ENCODE peak calls at places on chromosomes 13 and 19, in seven cellular contexts. One of them, this sample, is unnamed.

GRCh38 chr13:45198924-45199323 is 1.9 kb downstream of the KCTD4 start:
- ATAC-seq in effector memory CD8-positive, alpha-beta T cell: no peak
- ATAC-seq in stimulated activated effector memory CD8-positive, alpha-beta T cell treated with anti-CD3 and anti-CD28 coated beads, Interleukin-12 subunit alpha, Interleukin-12 subunit beta, amount 100 ng/mL, for 72 hours: no peak
- ATAC-seq in activated CD8-positive, alpha-beta memory T cell treated with anti-CD3 and anti-CD28 coated beads, Interleukin-2, amount 10 ng/mL, durations not matched to agents 7 days and 5 days: no peak
- ATAC-seq in sciatic nerve: peak; percentile 49
- ATAC-seq in esophagus mucosa: no peak
- ATAC-seq in right cardiac atrium: no peak
- ATAC-seq in this sample: no peak

GRCh38 chr13:20908714-20909497 is 6.4 kb upstream of the XPO4 start:
- ATAC-seq in right cardiac atrium: no peak
- ATAC-seq in stimulated activated effector memory CD8-positive, alpha-beta T cell treated with anti-CD3 and anti-CD28 coated beads, Interleukin-12 subunit alpha, Interleukin-12 subunit beta, amount 100 ng/mL, for 72 hours: no peak
- ATAC-seq in sciatic nerve: no peak
- ATAC-seq in activated CD8-positive, alpha-beta memory T cell treated with anti-CD3 and anti-CD28 coated beads, Interleukin-2, amount 10 ng/mL, durations not matched to agents 7 days and 5 days: no peak
- ATAC-seq in esophagus mucosa: no peak
- ATAC-seq in effector memory CD8-positive, alpha-beta T cell: no peak
- ATAC-seq in this sample: no peak

GRCh38 chr13:67416047-67416925 is 186.2 kb upstream of the PCDH9 start:
- ATAC-seq in stimulated activated effector memory CD8-positive, alpha-beta T cell treated with anti-CD3 and anti-CD28 coated beads, Interleukin-12 subunit alpha, Interleukin-12 subunit beta, amount 100 ng/mL, for 72 hours: no peak
- ATAC-seq in esophagus mucosa: peak; percentile 32
- ATAC-seq in sciatic nerve: peak; percentile 50
- ATAC-seq in effector memory CD8-positive, alpha-beta T cell: no peak
- ATAC-seq in right cardiac atrium: peak; percentile 74
- ATAC-seq in activated CD8-positive, alpha-beta memory T cell treated with anti-CD3 and anti-CD28 coated beads, Interleukin-2, amount 10 ng/mL, durations not matched to agents 7 days and 5 days: no peak
- ATAC-seq in this sample: no peak

GRCh38 chr13:21529102-21529893 is 70.2 kb upstream of the ZDHHC20 start:
- ATAC-seq in right cardiac atrium: peak; percentile 11
- ATAC-seq in activated CD8-positive, alpha-beta memory T cell treated with anti-CD3 and anti-CD28 coated beads, Interleukin-2, amount 10 ng/mL, durations not matched to agents 7 days and 5 days: peak; percentile 45
- ATAC-seq in effector memory CD8-positive, alpha-beta T cell: no peak
- ATAC-seq in stimulated activated effector memory CD8-positive, alpha-beta T cell treated with anti-CD3 and anti-CD28 coated beads, Interleukin-12 subunit alpha, Interleukin-12 subunit beta, amount 100 ng/mL, for 72 hours: peak; percentile 67
- ATAC-seq in esophagus mucosa: no peak
- ATAC-seq in sciatic nerve: no peak
- ATAC-seq in this sample: peak; percentile 80

GRCh38 chr13:49140910-49141611 is 79.1 kb upstream of the MLNR start:
- ATAC-seq in right cardiac atrium: no peak
- ATAC-seq in activated CD8-positive, alpha-beta memory T cell treated with anti-CD3 and anti-CD28 coated beads, Interleukin-2, amount 10 ng/mL, durations not matched to agents 7 days and 5 days: peak; percentile 27
- ATAC-seq in effector memory CD8-positive, alpha-beta T cell: no peak
- ATAC-seq in sciatic nerve: no peak
- ATAC-seq in esophagus mucosa: no peak
- ATAC-seq in stimulated activated effector memory CD8-positive, alpha-beta T cell treated with anti-CD3 and anti-CD28 coated beads, Interleukin-12 subunit alpha, Interleukin-12 subunit beta, amount 100 ng/mL, for 72 hours: peak; percentile 61
- ATAC-seq in this sample: peak; percentile 83

GRCh38 chr19:3463039-3463958 is 17.0 kb downstream of the SMIM24 start:
- ATAC-seq in activated CD8-positive, alpha-beta memory T cell treated with anti-CD3 and anti-CD28 coated beads, Interleukin-2, amount 10 ng/mL, durations not matched to agents 7 days and 5 days: no peak
- ATAC-seq in right cardiac atrium: no peak
- ATAC-seq in esophagus mucosa: no peak
- ATAC-seq in stimulated activated effector memory CD8-positive, alpha-beta T cell treated with anti-CD3 and anti-CD28 coated beads, Interleukin-12 subunit alpha, Interleukin-12 subunit beta, amount 100 ng/mL, for 72 hours: no peak
- ATAC-seq in effector memory CD8-positive, alpha-beta T cell: no peak
- ATAC-seq in sciatic nerve: no peak
- ATAC-seq in this sample: no peak

GRCh38 chr13:21297452-21297851 is 121.0 kb downstream of the MRPL57 start:
- ATAC-seq in effector memory CD8-positive, alpha-beta T cell: no peak
- ATAC-seq in stimulated activated effector memory CD8-positive, alpha-beta T cell treated with anti-CD3 and anti-CD28 coated beads, Interleukin-12 subunit alpha, Interleukin-12 subunit beta, amount 100 ng/mL, for 72 hours: no peak
- ATAC-seq in sciatic nerve: peak; percentile 3
- ATAC-seq in activated CD8-positive, alpha-beta memory T cell treated with anti-CD3 and anti-CD28 coated beads, Interleukin-2, amount 10 ng/mL, durations not matched to agents 7 days and 5 days: no peak
- ATAC-seq in esophagus mucosa: no peak
- ATAC-seq in right cardiac atrium: no peak
- ATAC-seq in this sample: no peak

GRCh38 chr19:45428385-45429231 is 4.9 kb upstream of the ERCC1 start:
- ATAC-seq in effector memory CD8-positive, alpha-beta T cell: peak; percentile 26
- ATAC-seq in right cardiac atrium: peak; percentile 50
- ATAC-seq in activated CD8-positive, alpha-beta memory T cell treated with anti-CD3 and anti-CD28 coated beads, Interleukin-2, amount 10 ng/mL, durations not matched to agents 7 days and 5 days: no peak
- ATAC-seq in stimulated activated effector memory CD8-positive, alpha-beta T cell treated with anti-CD3 and anti-CD28 coated beads, Interleukin-12 subunit alpha, Interleukin-12 subunit beta, amount 100 ng/mL, for 72 hours: peak; percentile 34
- ATAC-seq in sciatic nerve: peak; percentile 16
- ATAC-seq in esophagus mucosa: no peak
- ATAC-seq in this sample: no peak

GRCh38 chr13:97566907-97567306 is 132.9 kb downstream of the RAP2A start:
- ATAC-seq in esophagus mucosa: no peak
- ATAC-seq in sciatic nerve: no peak
- ATAC-seq in activated CD8-positive, alpha-beta memory T cell treated with anti-CD3 and anti-CD28 coated beads, Interleukin-2, amount 10 ng/mL, durations not matched to agents 7 days and 5 days: no peak
- ATAC-seq in right cardiac atrium: no peak
- ATAC-seq in stimulated activated effector memory CD8-positive, alpha-beta T cell treated with anti-CD3 and anti-CD28 coated beads, Interleukin-12 subunit alpha, Interleukin-12 subunit beta, amount 100 ng/mL, for 72 hours: no peak
- ATAC-seq in effector memory CD8-positive, alpha-beta T cell: no peak
- ATAC-seq in this sample: no peak

GRCh38 chr19:18972301-18972831 is 31.3 kb upstream of the HOMER3 start:
- ATAC-seq in sciatic nerve: peak; percentile 39
- ATAC-seq in stimulated activated effector memory CD8-positive, alpha-beta T cell treated with anti-CD3 and anti-CD28 coated beads, Interleukin-12 subunit alpha, Interleukin-12 subunit beta, amount 100 ng/mL, for 72 hours: peak; percentile 43
- ATAC-seq in esophagus mucosa: no peak
- ATAC-seq in activated CD8-positive, alpha-beta memory T cell treated with anti-CD3 and anti-CD28 coated beads, Interleukin-2, amount 10 ng/mL, durations not matched to agents 7 days and 5 days: no peak
- ATAC-seq in right cardiac atrium: peak; percentile 62
- ATAC-seq in effector memory CD8-positive, alpha-beta T cell: no peak
- ATAC-seq in this sample: no peak

GRCh38 chr19:38975861-38976271 is 324 bp upstream of the FBXO17 start:
- ATAC-seq in stimulated activated effector memory CD8-positive, alpha-beta T cell treated with anti-CD3 and anti-CD28 coated beads, Interleukin-12 subunit alpha, Interleukin-12 subunit beta, amount 100 ng/mL, for 72 hours: no peak
- ATAC-seq in right cardiac atrium: peak; percentile 68
- ATAC-seq in activated CD8-positive, alpha-beta memory T cell treated with anti-CD3 and anti-CD28 coated beads, Interleukin-2, amount 10 ng/mL, durations not matched to agents 7 days and 5 days: no peak
- ATAC-seq in sciatic nerve: peak; percentile 65
- ATAC-seq in effector memory CD8-positive, alpha-beta T cell: no peak
- ATAC-seq in esophagus mucosa: peak; percentile 35
- ATAC-seq in this sample: no peak

GRCh38 chr19:3491396-3492119 is 8.3 kb upstream of the SMIM44 start:
- ATAC-seq in right cardiac atrium: peak; percentile 6
- ATAC-seq in sciatic nerve: no peak
- ATAC-seq in esophagus mucosa: peak; percentile 10
- ATAC-seq in effector memory CD8-positive, alpha-beta T cell: no peak
- ATAC-seq in stimulated activated effector memory CD8-positive, alpha-beta T cell treated with anti-CD3 and anti-CD28 coated beads, Interleukin-12 subunit alpha, Interleukin-12 subunit beta, amount 100 ng/mL, for 72 hours: no peak
- ATAC-seq in activated CD8-positive, alpha-beta memory T cell treated with anti-CD3 and anti-CD28 coated beads, Interleukin-2, amount 10 ng/mL, durations not matched to agents 7 days and 5 days: no peak
- ATAC-seq in this sample: no peak

GRCh38 chr13:34201050-34201913 is 383.3 kb downstream of the RFC3 start:
- ATAC-seq in activated CD8-positive, alpha-beta memory T cell treated with anti-CD3 and anti-CD28 coated beads, Interleukin-2, amount 10 ng/mL, durations not matched to agents 7 days and 5 days: no peak
- ATAC-seq in stimulated activated effector memory CD8-positive, alpha-beta T cell treated with anti-CD3 and anti-CD28 coated beads, Interleukin-12 subunit alpha, Interleukin-12 subunit beta, amount 100 ng/mL, for 72 hours: no peak
- ATAC-seq in effector memory CD8-positive, alpha-beta T cell: no peak
- ATAC-seq in sciatic nerve: no peak
- ATAC-seq in right cardiac atrium: peak; percentile 71
- ATAC-seq in esophagus mucosa: no peak
- ATAC-seq in this sample: no peak

GRCh38 chr19:49553451-49554271 is 25.9 kb downstream of the RCN3 start:
- ATAC-seq in activated CD8-positive, alpha-beta memory T cell treated with anti-CD3 and anti-CD28 coated beads, Interleukin-2, amount 10 ng/mL, durations not matched to agents 7 days and 5 days: peak; percentile 64
- ATAC-seq in esophagus mucosa: peak; percentile 94
- ATAC-seq in effector memory CD8-positive, alpha-beta T cell: no peak
- ATAC-seq in right cardiac atrium: no peak
- ATAC-seq in sciatic nerve: no peak
- ATAC-seq in stimulated activated effector memory CD8-positive, alpha-beta T cell treated with anti-CD3 and anti-CD28 coated beads, Interleukin-12 subunit alpha, Interleukin-12 subunit beta, amount 100 ng/mL, for 72 hours: peak; percentile 81
- ATAC-seq in this sample: peak; percentile 89

GRCh38 chr19:39310558-39311311 is 9.9 kb downstream of the LRFN1 start:
- ATAC-seq in activated CD8-positive, alpha-beta memory T cell treated with anti-CD3 and anti-CD28 coated beads, Interleukin-2, amount 10 ng/mL, durations not matched to agents 7 days and 5 days: no peak
- ATAC-seq in right cardiac atrium: no peak
- ATAC-seq in sciatic nerve: no peak
- ATAC-seq in effector memory CD8-positive, alpha-beta T cell: no peak
- ATAC-seq in esophagus mucosa: no peak
- ATAC-seq in stimulated activated effector memory CD8-positive, alpha-beta T cell treated with anti-CD3 and anti-CD28 coated beads, Interleukin-12 subunit alpha, Interleukin-12 subunit beta, amount 100 ng/mL, for 72 hours: no peak
- ATAC-seq in this sample: no peak

GRCh38 chr13:21530656-21531055 is 71.6 kb upstream of the ZDHHC20 start:
- ATAC-seq in effector memory CD8-positive, alpha-beta T cell: no peak
- ATAC-seq in right cardiac atrium: no peak
- ATAC-seq in activated CD8-positive, alpha-beta memory T cell treated with anti-CD3 and anti-CD28 coated beads, Interleukin-2, amount 10 ng/mL, durations not matched to agents 7 days and 5 days: no peak
- ATAC-seq in esophagus mucosa: no peak
- ATAC-seq in sciatic nerve: no peak
- ATAC-seq in stimulated activated effector memory CD8-positive, alpha-beta T cell treated with anti-CD3 and anti-CD28 coated beads, Interleukin-12 subunit alpha, Interleukin-12 subunit beta, amount 100 ng/mL, for 72 hours: no peak
- ATAC-seq in this sample: no peak

GRCh38 chr19:2587001-2587719 is 111.2 kb downstream of the GADD45B start:
- ATAC-seq in activated CD8-positive, alpha-beta memory T cell treated with anti-CD3 and anti-CD28 coated beads, Interleukin-2, amount 10 ng/mL, durations not matched to agents 7 days and 5 days: no peak
- ATAC-seq in effector memory CD8-positive, alpha-beta T cell: no peak
- ATAC-seq in sciatic nerve: no peak
- ATAC-seq in stimulated activated effector memory CD8-positive, alpha-beta T cell treated with anti-CD3 and anti-CD28 coated beads, Interleukin-12 subunit alpha, Interleukin-12 subunit beta, amount 100 ng/mL, for 72 hours: no peak
- ATAC-seq in right cardiac atrium: no peak
- ATAC-seq in esophagus mucosa: no peak
- ATAC-seq in this sample: no peak

GRCh38 chr13:41074523-41074922 is 13.2 kb downstream of the WBP4 start:
- ATAC-seq in stimulated activated effector memory CD8-positive, alpha-beta T cell treated with anti-CD3 and anti-CD28 coated beads, Interleukin-12 subunit alpha, Interleukin-12 subunit beta, amount 100 ng/mL, for 72 hours: no peak
- ATAC-seq in sciatic nerve: no peak
- ATAC-seq in esophagus mucosa: no peak
- ATAC-seq in activated CD8-positive, alpha-beta memory T cell treated with anti-CD3 and anti-CD28 coated beads, Interleukin-2, amount 10 ng/mL, durations not matched to agents 7 days and 5 days: no peak
- ATAC-seq in effector memory CD8-positive, alpha-beta T cell: no peak
- ATAC-seq in right cardiac atrium: no peak
- ATAC-seq in this sample: no peak

GRCh38 chr13:113064534-113065405 is 40.8 kb upstream of the F7 start:
- ATAC-seq in right cardiac atrium: peak; percentile 10
- ATAC-seq in effector memory CD8-positive, alpha-beta T cell: no peak
- ATAC-seq in activated CD8-positive, alpha-beta memory T cell treated with anti-CD3 and anti-CD28 coated beads, Interleukin-2, amount 10 ng/mL, durations not matched to agents 7 days and 5 days: no peak
- ATAC-seq in sciatic nerve: peak; percentile 78
- ATAC-seq in stimulated activated effector memory CD8-positive, alpha-beta T cell treated with anti-CD3 and anti-CD28 coated beads, Interleukin-12 subunit alpha, Interleukin-12 subunit beta, amount 100 ng/mL, for 72 hours: no peak
- ATAC-seq in esophagus mucosa: peak; percentile 69
- ATAC-seq in this sample: no peak

GRCh38 chr13:112966776-112967175 is 2.2 kb upstream of the MCF2L start:
- ATAC-seq in esophagus mucosa: no peak
- ATAC-seq in stimulated activated effector memory CD8-positive, alpha-beta T cell treated with anti-CD3 and anti-CD28 coated beads, Interleukin-12 subunit alpha, Interleukin-12 subunit beta, amount 100 ng/mL, for 72 hours: no peak
- ATAC-seq in activated CD8-positive, alpha-beta memory T cell treated with anti-CD3 and anti-CD28 coated beads, Interleukin-2, amount 10 ng/mL, durations not matched to agents 7 days and 5 days: no peak
- ATAC-seq in sciatic nerve: no peak
- ATAC-seq in right cardiac atrium: no peak
- ATAC-seq in effector memory CD8-positive, alpha-beta T cell: no peak
- ATAC-seq in this sample: no peak

GRCh38 chr13:95382906-95383305 is 81.7 kb upstream of the ABCC4 start:
- ATAC-seq in sciatic nerve: no peak
- ATAC-seq in effector memory CD8-positive, alpha-beta T cell: no peak
- ATAC-seq in esophagus mucosa: no peak
- ATAC-seq in stimulated activated effector memory CD8-positive, alpha-beta T cell treated with anti-CD3 and anti-CD28 coated beads, Interleukin-12 subunit alpha, Interleukin-12 subunit beta, amount 100 ng/mL, for 72 hours: no peak
- ATAC-seq in activated CD8-positive, alpha-beta memory T cell treated with anti-CD3 and anti-CD28 coated beads, Interleukin-2, amount 10 ng/mL, durations not matched to agents 7 days and 5 days: no peak
- ATAC-seq in right cardiac atrium: no peak
- ATAC-seq in this sample: no peak

GRCh38 chr13:51520524-51520923 is 63.7 kb upstream of the WDFY2 start:
- ATAC-seq in stimulated activated effector memory CD8-positive, alpha-beta T cell treated with anti-CD3 and anti-CD28 coated beads, Interleukin-12 subunit alpha, Interleukin-12 subunit beta, amount 100 ng/mL, for 72 hours: no peak
- ATAC-seq in esophagus mucosa: peak; percentile 48
- ATAC-seq in right cardiac atrium: no peak
- ATAC-seq in sciatic nerve: no peak
- ATAC-seq in activated CD8-positive, alpha-beta memory T cell treated with anti-CD3 and anti-CD28 coated beads, Interleukin-2, amount 10 ng/mL, durations not matched to agents 7 days and 5 days: no peak
- ATAC-seq in effector memory CD8-positive, alpha-beta T cell: no peak
- ATAC-seq in this sample: no peak

GRCh38 chr19:56969726-56970125 is 129.2 kb upstream of the PEG3 start:
- ATAC-seq in activated CD8-positive, alpha-beta memory T cell treated with anti-CD3 and anti-CD28 coated beads, Interleukin-2, amount 10 ng/mL, durations not matched to agents 7 days and 5 days: no peak
- ATAC-seq in sciatic nerve: no peak
- ATAC-seq in esophagus mucosa: no peak
- ATAC-seq in stimulated activated effector memory CD8-positive, alpha-beta T cell treated with anti-CD3 and anti-CD28 coated beads, Interleukin-12 subunit alpha, Interleukin-12 subunit beta, amount 100 ng/mL, for 72 hours: no peak
- ATAC-seq in right cardiac atrium: no peak
- ATAC-seq in effector memory CD8-positive, alpha-beta T cell: no peak
- ATAC-seq in this sample: no peak

GRCh38 chr19:1453525-1454371 is 3.8 kb downstream of the APC2 start:
- ATAC-seq in effector memory CD8-positive, alpha-beta T cell: no peak
- ATAC-seq in esophagus mucosa: no peak
- ATAC-seq in activated CD8-positive, alpha-beta memory T cell treated with anti-CD3 and anti-CD28 coated beads, Interleukin-2, amount 10 ng/mL, durations not matched to agents 7 days and 5 days: no peak
- ATAC-seq in sciatic nerve: peak; percentile 77
- ATAC-seq in stimulated activated effector memory CD8-positive, alpha-beta T cell treated with anti-CD3 and anti-CD28 coated beads, Interleukin-12 subunit alpha, Interleukin-12 subunit beta, amount 100 ng/mL, for 72 hours: no peak
- ATAC-seq in right cardiac atrium: peak; percentile 18
- ATAC-seq in this sample: no peak

GRCh38 chr19:43318796-43319314 is 34.6 kb upstream of the CD177 start:
- ATAC-seq in effector memory CD8-positive, alpha-beta T cell: no peak
- ATAC-seq in stimulated activated effector memory CD8-positive, alpha-beta T cell treated with anti-CD3 and anti-CD28 coated beads, Interleukin-12 subunit alpha, Interleukin-12 subunit beta, amount 100 ng/mL, for 72 hours: no peak
- ATAC-seq in esophagus mucosa: no peak
- ATAC-seq in activated CD8-positive, alpha-beta memory T cell treated with anti-CD3 and anti-CD28 coated beads, Interleukin-2, amount 10 ng/mL, durations not matched to agents 7 days and 5 days: no peak
- ATAC-seq in right cardiac atrium: no peak
- ATAC-seq in sciatic nerve: no peak
- ATAC-seq in this sample: no peak

GRCh38 chr13:100089633-100090032 is 740 bp downstream of the PCCA start:
- ATAC-seq in stimulated activated effector memory CD8-positive, alpha-beta T cell treated with anti-CD3 and anti-CD28 coated beads, Interleukin-12 subunit alpha, Interleukin-12 subunit beta, amount 100 ng/mL, for 72 hours: peak; percentile 78
- ATAC-seq in esophagus mucosa: peak; percentile 78
- ATAC-seq in right cardiac atrium: no peak
- ATAC-seq in effector memory CD8-positive, alpha-beta T cell: peak; percentile 72
- ATAC-seq in sciatic nerve: no peak
- ATAC-seq in activated CD8-positive, alpha-beta memory T cell treated with anti-CD3 and anti-CD28 coated beads, Interleukin-2, amount 10 ng/mL, durations not matched to agents 7 days and 5 days: peak; percentile 59
- ATAC-seq in this sample: peak; percentile 72

GRCh38 chr13:103466761-103467160 is 400.5 kb upstream of the SLC10A2 start:
- ATAC-seq in activated CD8-positive, alpha-beta memory T cell treated with anti-CD3 and anti-CD28 coated beads, Interleukin-2, amount 10 ng/mL, durations not matched to agents 7 days and 5 days: no peak
- ATAC-seq in esophagus mucosa: no peak
- ATAC-seq in stimulated activated effector memory CD8-positive, alpha-beta T cell treated with anti-CD3 and anti-CD28 coated beads, Interleukin-12 subunit alpha, Interleukin-12 subunit beta, amount 100 ng/mL, for 72 hours: no peak
- ATAC-seq in right cardiac atrium: no peak
- ATAC-seq in effector memory CD8-positive, alpha-beta T cell: no peak
- ATAC-seq in sciatic nerve: no peak
- ATAC-seq in this sample: no peak

GRCh38 chr19:55494172-55494761 is 6.0 kb downstream of the SSC5D start:
- ATAC-seq in effector memory CD8-positive, alpha-beta T cell: peak; percentile 27
- ATAC-seq in sciatic nerve: peak; percentile 82
- ATAC-seq in stimulated activated effector memory CD8-positive, alpha-beta T cell treated with anti-CD3 and anti-CD28 coated beads, Interleukin-12 subunit alpha, Interleukin-12 subunit beta, amount 100 ng/mL, for 72 hours: peak; percentile 42
- ATAC-seq in esophagus mucosa: no peak
- ATAC-seq in activated CD8-positive, alpha-beta memory T cell treated with anti-CD3 and anti-CD28 coated beads, Interleukin-2, amount 10 ng/mL, durations not matched to agents 7 days and 5 days: peak; percentile 57
- ATAC-seq in right cardiac atrium: peak; percentile 66
- ATAC-seq in this sample: peak; percentile 39

GRCh38 chr19:13887039-13887438 is 10.1 kb downstream of the NANOS3 start:
- ATAC-seq in activated CD8-positive, alpha-beta memory T cell treated with anti-CD3 and anti-CD28 coated beads, Interleukin-2, amount 10 ng/mL, durations not matched to agents 7 days and 5 days: peak; percentile 90
- ATAC-seq in right cardiac atrium: no peak
- ATAC-seq in stimulated activated effector memory CD8-positive, alpha-beta T cell treated with anti-CD3 and anti-CD28 coated beads, Interleukin-12 subunit alpha, Interleukin-12 subunit beta, amount 100 ng/mL, for 72 hours: peak; percentile 96
- ATAC-seq in sciatic nerve: no peak
- ATAC-seq in esophagus mucosa: peak; percentile 48
- ATAC-seq in effector memory CD8-positive, alpha-beta T cell: peak; percentile 93
- ATAC-seq in this sample: peak; percentile 74

GRCh38 chr13:84297246-84297645 is 415.0 kb upstream of the SLITRK1 start:
- ATAC-seq in stimulated activated effector memory CD8-positive, alpha-beta T cell treated with anti-CD3 and anti-CD28 coated beads, Interleukin-12 subunit alpha, Interleukin-12 subunit beta, amount 100 ng/mL, for 72 hours: no peak
- ATAC-seq in sciatic nerve: no peak
- ATAC-seq in effector memory CD8-positive, alpha-beta T cell: no peak
- ATAC-seq in activated CD8-positive, alpha-beta memory T cell treated with anti-CD3 and anti-CD28 coated beads, Interleukin-2, amount 10 ng/mL, durations not matched to agents 7 days and 5 days: no peak
- ATAC-seq in esophagus mucosa: no peak
- ATAC-seq in right cardiac atrium: no peak
- ATAC-seq in this sample: no peak

GRCh38 chr13:50053844-50054243 is 38.6 kb downstream of the KCNRG start:
- ATAC-seq in stimulated activated effector memory CD8-positive, alpha-beta T cell treated with anti-CD3 and anti-CD28 coated beads, Interleukin-12 subunit alpha, Interleukin-12 subunit beta, amount 100 ng/mL, for 72 hours: no peak
- ATAC-seq in right cardiac atrium: no peak
- ATAC-seq in activated CD8-positive, alpha-beta memory T cell treated with anti-CD3 and anti-CD28 coated beads, Interleukin-2, amount 10 ng/mL, durations not matched to agents 7 days and 5 days: no peak
- ATAC-seq in sciatic nerve: no peak
- ATAC-seq in esophagus mucosa: no peak
- ATAC-seq in effector memory CD8-positive, alpha-beta T cell: no peak
- ATAC-seq in this sample: no peak

GRCh38 chr13:81140675-81141074 is 799.7 kb upstream of the SPRY2 start:
- ATAC-seq in stimulated activated effector memory CD8-positive, alpha-beta T cell treated with anti-CD3 and anti-CD28 coated beads, Interleukin-12 subunit alpha, Interleukin-12 subunit beta, amount 100 ng/mL, for 72 hours: no peak
- ATAC-seq in right cardiac atrium: no peak
- ATAC-seq in activated CD8-positive, alpha-beta memory T cell treated with anti-CD3 and anti-CD28 coated beads, Interleukin-2, amount 10 ng/mL, durations not matched to agents 7 days and 5 days: no peak
- ATAC-seq in sciatic nerve: no peak
- ATAC-seq in esophagus mucosa: no peak
- ATAC-seq in effector memory CD8-positive, alpha-beta T cell: no peak
- ATAC-seq in this sample: no peak

GRCh38 chr19:970695-971094 is 13.4 kb upstream of the WDR18 start:
- ATAC-seq in sciatic nerve: no peak
- ATAC-seq in activated CD8-positive, alpha-beta memory T cell treated with anti-CD3 and anti-CD28 coated beads, Interleukin-2, amount 10 ng/mL, durations not matched to agents 7 days and 5 days: no peak
- ATAC-seq in esophagus mucosa: no peak
- ATAC-seq in stimulated activated effector memory CD8-positive, alpha-beta T cell treated with anti-CD3 and anti-CD28 coated beads, Interleukin-12 subunit alpha, Interleukin-12 subunit beta, amount 100 ng/mL, for 72 hours: no peak
- ATAC-seq in right cardiac atrium: no peak
- ATAC-seq in effector memory CD8-positive, alpha-beta T cell: no peak
- ATAC-seq in this sample: no peak

GRCh38 chr19:4025317-4025716 is 17.8 kb downstream of the PIAS4 start:
- ATAC-seq in right cardiac atrium: peak; percentile 11
- ATAC-seq in sciatic nerve: no peak
- ATAC-seq in stimulated activated effector memory CD8-positive, alpha-beta T cell treated with anti-CD3 and anti-CD28 coated beads, Interleukin-12 subunit alpha, Interleukin-12 subunit beta, amount 100 ng/mL, for 72 hours: peak; percentile 19
- ATAC-seq in activated CD8-positive, alpha-beta memory T cell treated with anti-CD3 and anti-CD28 coated beads, Interleukin-2, amount 10 ng/mL, durations not matched to agents 7 days and 5 days: no peak
- ATAC-seq in effector memory CD8-positive, alpha-beta T cell: no peak
- ATAC-seq in esophagus mucosa: peak; percentile 8
- ATAC-seq in this sample: no peak

This sample was measured in activated T-helper 17 cell treated with anti-CD3 and anti-CD28 coated beads, Interleukin-2, amount 50 U/mL, for 72 hours.